ENCODE peak calls at places on chromosomes 6 and 20, in seven cellular contexts. A is NCI-H460, J is NCI-H510A treated with DMSO at 0.1 percent for 48 hours, M is lung microvascular endothelial cell, U is GM23248, E is H54, R is HT1080. Q is an unnamed sample.

GRCh38 chr20:46351357-46352058 is 43.2 kb upstream of the CDH22 start:
- DNase-seq in A (no peak), J (no peak), E (peak), R (no peak), M (no peak), U (no peak), Q (no peak)

GRCh38 chr20:4606046-4606445 is 115.7 kb upstream of the PRND start:
- DNase-seq in E (no peak), U (no peak), M (no peak), A (no peak), J (no peak), R (no peak), Q (no peak)

GRCh38 chr6:35647400-35647799 is 41.3 kb downstream of the FKBP5 start:
- DNase-seq in U (no peak), A (no peak), E (no peak), J (no peak), M (no peak), R (no peak), Q (no peak)

GRCh38 chr6:109788687-109789086 is 97.6 kb downstream of the FIG4 start:
- DNase-seq in A (no peak), R (no peak), E (no peak), M (no peak), U (peak), J (no peak), Q (peak)

GRCh38 chr6:165426892-165427291 is 117.5 kb upstream of the C6orf118 start:
- DNase-seq in R (no peak), A (no peak), M (no peak), E (no peak), J (no peak), U (no peak), Q (no peak)

GRCh38 chr20:5127204-5127858 is 523 bp downstream of the CDS2 start:
- DNase-seq in M (peak), J (peak), A (no peak), R (peak), E (peak), U (peak), Q (peak)

GRCh38 chr6:26571592-26572296 is 25.0 kb upstream of the ABT1 start:
- DNase-seq in R (peak), J (peak), A (peak), M (peak), U (peak), E (no peak), Q (peak)

GRCh38 chr20:2210646-2211556 is 84.9 kb upstream of the TGM3 start:
- DNase-seq in A (peak), E (no peak), R (peak), M (peak), J (no peak), U (peak), Q (peak)

GRCh38 chr6:55895972-55896371 is 20.6 kb upstream of the BMP5 start:
- DNase-seq in J (peak), U (no peak), M (no peak), E (no peak), A (no peak), R (no peak), Q (no peak)

GRCh38 chr6:126718600-126719327 is 378.8 kb downstream of the CENPW start:
- DNase-seq in R (no peak), J (no peak), U (no peak), A (no peak), E (no peak), M (no peak), Q (no peak)

GRCh38 chr20:61236677-61237076 is 15.4 kb upstream of the CDH4 start:
- DNase-seq in J (no peak), U (no peak), R (no peak), A (no peak), E (no peak), M (no peak), Q (no peak)

GRCh38 chr6:25371037-25371347 is 91.8 kb downstream of the CARMIL1 start:
- DNase-seq in M (no peak), A (no peak), U (no peak), E (no peak), R (no peak), J (no peak), Q (no peak)

GRCh38 chr6:163332575-163332974 is 81.9 kb upstream of the QKI start:
- DNase-seq in M (no peak), R (no peak), A (no peak), E (no peak), U (no peak), J (no peak), Q (no peak)